ENCODE peak calls at places on chromosome 19, in six cellular contexts. W, L, M, K, Z and P are unnamed samples. For H3K4me1, the result is how much of the 10 kb centered on the place peaks cover.

GRCh38 chr19:39406656-39407393 is at the start of gene ZFP36:
- DNase-seq in W (peak), L (peak), M (peak), K (peak), Z (peak), P (peak)

GRCh38 chr19:8307400-8307964 is 676 bp downstream of the CD320 start:
- DNase-seq in W (peak), L (no peak), M (peak), K (peak), Z (no peak), P (no peak)

GRCh38 chr19:20247016-20247683 is 80.1 kb downstream of the ZNF486 start:
- DNase-seq in W (no peak), L (no peak), M (peak), K (no peak), Z (peak), P (no peak)

GRCh38 chr19:43555185-43555770 is 20.0 kb downstream of the XRCC1 start:
- DNase-seq in W (peak), L (peak), M (peak), K (no peak), Z (peak), P (peak)

GRCh38 chr19:38596057-38596981 is 21.4 kb downstream of the MAP4K1 start:
- DNase-seq in W (no peak), L (no peak), M (peak), K (no peak), Z (no peak), P (peak)

GRCh38 chr19:4700573-4700970 is 23.1 kb downstream of the DPP9 start:
- DNase-seq in W (no peak), L (no peak), M (no peak), K (no peak), Z (no peak), P (no peak)

GRCh38 chr19:49882643-49883042 is 5.1 kb downstream of the TBC1D17 start:
- DNase-seq in W (no peak), L (no peak), M (no peak), K (no peak), Z (peak), P (no peak)

GRCh38 chr19:33236696-33237390 is 11.2 kb upstream of the SLC7A10 start:
- DNase-seq in W (no peak), L (no peak), M (no peak), K (no peak), Z (no peak), P (no peak)

GRCh38 chr19:1765182-1765903 is 12.0 kb downstream of the ONECUT3 start:
- DNase-seq in W (no peak), L (no peak), M (no peak), K (no peak), Z (no peak), P (no peak)

GRCh38 chr19:2053601-2054389 is 2.8 kb upstream of the MKNK2 start:
- DNase-seq in W (peak), L (peak), M (peak), K (no peak), Z (peak), P (no peak)

GRCh38 chr19:44548736-44549135 is 19.3 kb upstream of the CEACAM20 start:
- DNase-seq in W (no peak), L (no peak), M (no peak), K (no peak), Z (no peak), P (no peak)

GRCh38 chr19:2421581-2422306 is 5.6 kb downstream of the TIMM13 start:
- DNase-seq in W (no peak), L (no peak), M (no peak), K (no peak), Z (no peak), P (peak)

GRCh38 chr19:41426116-41426841 is 895 bp downstream of the B3GNT8 start:
- DNase-seq in W (no peak), L (no peak), M (no peak), K (no peak), Z (no peak), P (peak)

GRCh38 chr19:18809149-18809978 is 18.3 kb upstream of the COMP start:
- DNase-seq in W (peak), L (no peak), M (peak), K (peak), Z (peak), P (no peak)

GRCh38 chr19:4052993-4053422 is 13.7 kb downstream of the ZBTB7A start:
- DNase-seq in W (no peak), L (peak), M (no peak), K (no peak), Z (no peak), P (peak)

GRCh38 chr19:42468273-42468796 is 25.6 kb upstream of the CXCL17 start:
- DNase-seq in W (no peak), L (no peak), M (no peak), K (no peak), Z (no peak), P (no peak)

GRCh38 chr19:42467437-42467760 is 24.7 kb upstream of the CXCL17 start:
- DNase-seq in W (no peak), L (no peak), M (no peak), K (no peak), Z (no peak), P (no peak)

GRCh38 chr19:42466521-42467436 is 24.0 kb upstream of the CXCL17 start:
- DNase-seq in W (no peak), L (no peak), M (no peak), K (no peak), Z (no peak), P (no peak)

GRCh38 chr19:42469311-42470239 is 26.8 kb upstream of the CXCL17 start:
- DNase-seq in W (no peak), L (no peak), M (no peak), K (no peak), Z (no peak), P (no peak)

GRCh38 chr19:42465827-42466280 is 23.1 kb upstream of the CXCL17 start:
- DNase-seq in W (no peak), L (no peak), M (no peak), K (no peak), Z (no peak), P (no peak)
- TF ChIP-seq POLR2A in W (no peak), L (no peak), M (no peak), K (no peak), Z (no peak), P (no peak)

GRCh38 chr19:30676990-30677679 is 305.0 kb downstream of the ZNF536 start:
- DNase-seq in W (no peak), L (no peak), M (no peak), K (no peak), Z (no peak), P (no peak)
- H3K4me1 ChIP-seq in W (under half), L (under half), M (under half), K (under half), Z (under half), P (under half)

DNA sequence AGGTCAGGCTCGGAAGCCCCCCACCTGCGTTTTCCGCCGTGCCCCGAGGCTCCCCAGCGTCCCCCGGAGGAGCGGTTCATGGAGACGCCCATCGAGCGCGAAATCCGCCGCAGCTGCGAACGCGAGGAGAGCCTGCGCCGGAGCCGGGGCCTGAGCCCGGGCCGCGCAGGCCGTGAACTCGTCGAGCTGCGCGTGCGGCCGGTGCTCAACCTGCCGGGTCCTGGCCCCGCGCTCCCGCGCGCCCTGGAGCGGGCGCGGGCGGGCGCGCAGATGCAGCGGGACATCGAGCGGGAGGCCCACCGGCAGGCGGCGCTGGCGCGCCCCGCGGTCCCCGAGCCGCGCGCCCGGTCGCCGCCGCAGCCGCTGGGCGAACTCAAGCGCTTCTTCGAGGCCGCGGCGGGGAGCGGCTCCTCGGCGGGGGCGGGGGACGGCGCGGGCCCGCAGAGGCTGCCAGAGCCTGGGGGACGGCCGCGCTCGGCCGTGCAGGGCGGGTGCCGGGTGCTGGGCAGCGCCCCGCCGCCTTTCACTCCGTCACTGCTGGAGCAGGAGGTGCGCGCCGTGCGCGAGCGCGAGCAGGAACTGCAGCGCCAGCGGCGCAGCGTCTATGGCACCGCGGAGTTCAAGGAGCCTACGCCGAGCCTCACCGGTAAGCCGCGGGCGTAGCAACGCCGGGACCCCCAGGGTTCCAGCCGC is 792 bp downstream of the MISP3 start:
- DNase-seq in W (peak), L (peak), M (peak), K (peak), Z (peak), P (peak)
- TF ChIP-seq CTCF in W (peak), L (peak), M (peak), K (no peak), Z (peak), P (peak)

DNA sequence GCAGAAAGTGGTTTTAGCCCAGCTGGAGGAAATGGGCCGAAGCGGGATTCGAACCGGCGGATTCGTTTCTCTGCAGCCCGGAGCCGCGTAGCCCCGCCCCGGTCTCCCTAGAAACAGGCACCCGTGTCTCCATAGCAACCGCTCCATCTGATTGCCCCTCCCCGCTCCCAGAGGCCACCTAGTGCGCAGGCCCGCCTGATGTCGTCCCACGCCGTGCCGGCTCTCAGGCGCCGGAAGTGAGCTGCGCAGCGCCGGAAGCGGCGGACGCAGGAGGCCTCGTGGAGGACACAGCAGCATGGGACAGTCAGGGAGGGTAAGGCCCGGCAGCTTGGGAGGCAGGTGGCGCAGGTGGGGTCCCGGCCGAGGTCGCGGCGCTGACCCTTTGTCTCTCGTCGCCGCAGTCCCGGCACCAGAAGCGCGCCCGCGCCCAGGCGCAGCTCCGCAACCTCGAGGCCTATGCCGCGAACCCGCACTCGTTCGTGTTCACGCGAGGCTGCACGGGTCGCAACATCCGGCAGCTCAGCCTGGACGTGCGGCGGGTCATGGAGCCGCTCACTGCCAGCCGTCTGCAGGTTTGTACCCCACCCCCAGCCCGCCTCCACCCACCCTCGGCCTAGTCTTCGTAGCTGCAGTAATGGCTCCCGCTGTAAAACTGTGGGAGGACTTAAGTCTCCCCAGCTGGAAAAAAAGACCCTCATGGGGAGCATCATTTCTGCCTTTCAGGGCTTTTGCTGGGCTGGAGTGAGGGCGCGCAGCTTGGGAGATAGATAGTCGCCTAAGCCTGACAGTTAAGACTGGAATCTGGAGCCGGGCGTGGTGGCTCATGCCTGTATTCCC is at the start of gene PPAN:
- DNase-seq in W (peak), L (peak), M (peak), K (peak), Z (peak), P (peak)
- TF ChIP-seq POLR2A in W (no peak), L (peak), M (no peak), K (no peak), Z (peak), P (peak)

DNA sequence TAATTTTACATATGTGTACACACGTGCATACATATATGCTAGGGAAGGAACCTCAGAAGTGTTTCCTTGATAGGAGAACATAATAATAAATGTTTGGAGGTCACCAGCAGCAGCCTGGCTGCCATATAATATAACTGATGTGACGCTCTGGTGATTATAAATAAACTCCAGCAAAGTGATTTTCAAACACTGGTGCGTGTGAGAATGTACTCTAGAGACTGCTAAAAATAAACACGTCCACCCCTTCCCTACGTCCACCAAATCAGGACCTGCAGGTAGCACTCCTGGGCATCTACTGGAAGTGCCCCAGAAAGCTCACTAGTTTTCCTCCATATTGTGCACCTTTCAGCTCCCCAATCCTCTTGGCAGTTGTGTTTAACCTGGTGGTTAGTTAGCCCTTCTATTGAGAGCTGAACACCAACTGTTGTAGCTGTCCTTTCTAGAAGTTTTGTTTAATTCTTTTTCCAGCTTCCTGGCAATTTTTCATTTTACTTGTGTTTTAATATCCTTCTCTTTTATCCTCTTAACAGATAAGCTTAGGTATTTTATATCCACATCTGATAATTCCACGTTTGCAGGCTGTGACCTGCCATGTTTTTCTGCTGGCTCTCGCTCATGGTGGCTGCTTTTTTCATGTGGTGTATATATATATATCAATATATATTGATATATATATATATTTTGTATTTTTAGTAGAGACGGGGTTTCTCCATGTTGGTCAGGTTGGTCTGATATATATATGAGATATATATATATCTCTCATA is 13.0 kb downstream of the OPA3 start:
- DNase-seq in W (no peak), L (no peak), M (no peak), K (no peak), Z (no peak), P (no peak)
- H3K4me1 ChIP-seq in W (under half), L (under half), M (under half), K (under half), Z (under half), P (under half)